ENCODE peak calls at places on chromosome 15, in ten cellular contexts. D is fibroblast of pulmonary artery, E is RWPE1, P is epithelial cell of esophagus, H is WERI-Rb-1, R is cardiac muscle cell, I is heart left ventricle, Q is A549, V is chondrocyte, M is endothelial cell of umbilical vein. L is an unnamed sample.

GRCh38 chr15:52523192-52523591 is 5.5 kb downstream of the MYO5A start:
- DNase-seq in H (no peak), R (peak; percentile 23), I (no peak), M (peak; percentile 76), V (no peak), E (peak; percentile 81), P (peak; percentile 92), Q (no peak), D (peak; percentile 52), L (no peak)

GRCh38 chr15:88036154-88036839 is 220.2 kb downstream of the NTRK3 start:
- DNase-seq in M (no peak), D (no peak), H (no peak), V (no peak), E (no peak), Q (no peak), P (no peak), I (no peak), R (no peak), L (no peak)

GRCh38 chr15:95371664-95372063 is 958.8 kb upstream of the NR2F2 start:
- DNase-seq in V (no peak), M (no peak), P (peak; percentile 57), D (no peak), I (no peak), R (no peak), Q (peak; percentile 16), H (no peak), E (no peak), L (no peak)

GRCh38 chr15:67843571-67844387 is 3.9 kb upstream of the RNU6-1 start:
- DNase-seq in Q (no peak), E (no peak), D (peak; percentile 89), V (no peak), I (no peak), H (peak; percentile 70), P (no peak), R (peak; percentile 88), M (peak; percentile 96), L (no peak)

GRCh38 chr15:96355561-96356129 is 25.1 kb downstream of the NR2F2 start:
- DNase-seq in Q (no peak), D (no peak), E (no peak), M (peak; percentile 38), H (no peak), V (no peak), P (no peak), R (no peak), I (no peak), L (no peak)

GRCh38 chr15:34442891-34443290 is 5.3 kb upstream of the GOLGA8A start:
- DNase-seq in P (no peak), R (no peak), I (no peak), D (no peak), V (no peak), H (no peak), E (no peak), M (no peak), Q (no peak), L (no peak)

GRCh38 chr15:99117563-99118257 is 12.8 kb downstream of the SYNM start:
- DNase-seq in R (no peak), D (no peak), I (no peak), H (no peak), E (no peak), M (no peak), P (no peak), Q (no peak), V (peak; percentile 62), L (peak; percentile 18)

GRCh38 chr15:62740141-62741004 is 302.2 kb upstream of the TPM1 start:
- DNase-seq in H (no peak), Q (peak; percentile 12), R (peak; percentile 64), V (no peak), P (no peak), D (peak; percentile 57), I (no peak), M (no peak), E (no peak), L (no peak)

GRCh38 chr15:87365221-87365620 is 891.3 kb downstream of the NTRK3 start:
- DNase-seq in V (no peak), D (peak; percentile 76), I (no peak), Q (no peak), P (peak; percentile 73), E (peak; percentile 18), R (peak; percentile 76), H (no peak), M (no peak), L (no peak)

GRCh38 chr15:57541271-57541670 is 50.4 kb upstream of the MYZAP start:
- DNase-seq in V (no peak), Q (no peak), D (no peak), E (no peak), H (no peak), I (no peak), P (no peak), R (no peak), M (no peak), L (no peak)

GRCh38 chr15:66702770-66703539 is 919 bp downstream of the SMAD6 start:
- DNase-seq in H (no peak), Q (no peak), E (no peak), M (no peak), P (no peak), D (no peak), R (peak; percentile 21), V (no peak), I (peak; percentile 74), L (no peak)

GRCh38 chr15:75200765-75201608 is 695 bp upstream of the C15orf39 start:
- DNase-seq in D (peak; percentile 29), V (no peak), M (peak; percentile 66), P (peak; percentile 94), R (no peak), H (peak; percentile 35), E (peak; percentile 92), Q (no peak), I (peak; percentile 66), L (no peak)

GRCh38 chr15:71170163-71170562 is 54.9 kb downstream of the THSD4 start:
- DNase-seq in H (no peak), I (no peak), E (no peak), M (no peak), V (no peak), P (no peak), Q (no peak), R (no peak), D (no peak), L (no peak)

GRCh38 chr15:64842099-64842940 is 605 bp downstream of the PLEKHO2 start:
- DNase-seq in Q (peak; percentile 44), P (peak; percentile 29), H (no peak), M (peak; percentile 48), R (peak; percentile 50), D (peak; percentile 49), I (peak; percentile 69), E (peak; percentile 15), V (no peak), L (no peak)

GRCh38 chr15:53693729-53694533 is 65.5 kb downstream of the WDR72 start:
- DNase-seq in P (peak; percentile 30), M (no peak), V (no peak), E (no peak), D (no peak), H (no peak), I (no peak), R (no peak), Q (no peak), L (no peak)

GRCh38 chr15:52678468-52679231 is 538 bp downstream of the ATOSA start:
- DNase-seq in M (peak; percentile 80), R (peak; percentile 72), D (peak; percentile 68), H (peak; percentile 76), E (peak; percentile 61), P (peak; percentile 73), I (peak; percentile 85), V (peak; percentile 93), Q (peak; percentile 64), L (peak; percentile 51)

GRCh38 chr15:50116477-50116876 is 2.6 kb downstream of the ATP8B4 start:
- DNase-seq in M (peak; percentile 6), P (peak; percentile 30), V (no peak), E (no peak), Q (peak; percentile 73), I (no peak), D (peak; percentile 22), H (peak; percentile 34), R (peak; percentile 17), L (no peak)
- TF ChIP-seq CTCF in M (no peak), P (peak; percentile 29), V (peak; percentile 36), E (no peak), Q (peak; percentile 48), I (no peak), D (peak; percentile 33), H (peak; percentile 69), R (peak; percentile 28), L (peak; percentile 73)

GRCh38 chr15:31215490-31216209 is 111.0 kb upstream of the KLF13 start:
- DNase-seq in D (peak; percentile 58), R (peak; percentile 76), I (peak; percentile 95), V (no peak), E (peak; percentile 76), H (peak; percentile 82), Q (peak; percentile 85), M (peak; percentile 34), P (peak; percentile 52), L (peak; percentile 86)
- TF ChIP-seq CTCF in D (peak; percentile 55), R (peak; percentile 70), I (peak; percentile 92), V (peak; percentile 93), E (peak; percentile 88), H (peak; percentile 79), Q (peak; percentile 83), M (peak; percentile 73), P (peak; percentile 53), L (peak; percentile 98)

DNA sequence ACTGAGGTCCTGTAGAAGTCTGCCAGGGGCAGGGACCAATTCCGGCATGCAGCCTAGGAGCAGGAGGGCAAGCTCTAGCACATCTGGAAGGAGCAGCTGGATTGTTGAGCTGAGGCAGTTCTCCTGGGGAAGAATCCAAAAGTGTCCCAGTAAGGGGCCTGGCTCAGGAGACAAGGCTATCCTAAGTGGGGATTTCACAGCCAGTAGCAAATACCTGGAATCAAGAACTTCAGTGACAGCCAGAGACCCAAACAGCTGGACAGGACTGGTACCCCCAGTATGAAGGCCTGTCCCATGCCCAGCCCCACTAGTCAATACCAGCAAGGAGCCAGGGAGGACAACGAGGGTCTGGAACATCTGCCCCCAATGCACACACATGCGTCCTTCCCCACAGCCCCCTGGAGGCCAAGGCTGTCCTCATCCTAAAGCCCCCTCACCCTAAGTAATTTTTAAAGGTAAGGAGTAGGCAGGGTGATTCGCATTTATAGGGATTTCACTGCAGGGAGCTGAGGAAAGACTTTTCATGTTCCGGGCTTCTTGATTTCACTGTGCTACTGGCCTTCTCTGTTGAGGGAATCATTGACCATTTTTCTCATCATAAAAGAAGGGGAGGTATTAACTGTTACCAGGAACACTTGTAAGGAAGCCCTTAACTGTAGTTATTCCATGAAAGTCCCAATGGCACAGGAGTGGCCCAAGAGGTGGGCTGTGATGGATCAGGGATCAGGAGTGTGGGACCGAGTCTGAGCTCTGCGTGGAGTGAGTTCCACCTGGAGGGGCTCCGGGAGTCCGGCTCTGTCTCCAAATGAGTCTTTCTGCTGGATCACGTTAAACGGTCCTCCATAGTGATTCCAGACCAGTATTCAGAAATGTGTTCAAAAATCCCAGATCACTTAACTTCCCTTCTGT is 2.6 kb upstream of the CHSY1 start:
- DNase-seq in D (no peak), R (no peak), P (no peak), I (no peak), M (no peak), Q (no peak), H (no peak), E (no peak), V (no peak), L (no peak)
- TF ChIP-seq CTCF in D (no peak), R (no peak), P (no peak), I (no peak), M (no peak), Q (no peak), H (no peak), E (no peak), V (no peak), L (no peak)

DNA sequence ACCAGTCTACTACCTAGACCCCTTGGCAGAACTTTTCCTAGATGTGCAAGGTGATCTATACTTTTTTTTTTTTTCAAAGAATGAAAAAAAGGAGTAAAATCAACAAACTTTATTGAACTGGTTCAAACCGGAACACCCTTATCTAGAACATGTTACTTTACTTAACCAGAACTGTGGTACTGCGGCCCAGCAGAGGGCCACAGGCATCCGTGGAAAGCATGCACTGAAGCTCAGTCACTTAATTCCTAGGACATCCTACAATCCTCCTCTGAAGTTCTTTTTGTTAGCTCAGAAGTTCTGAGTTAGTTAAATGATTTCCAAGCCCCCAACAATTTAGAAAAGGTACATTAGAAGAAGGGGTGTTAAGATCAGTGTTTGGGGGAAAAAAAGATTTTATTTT is 21.6 kb downstream of the CHAC1 start:
- DNase-seq in D (no peak), P (no peak), M (no peak), Q (no peak), I (no peak), R (peak; percentile 40), H (no peak), V (no peak), E (no peak), L (no peak)
- TF ChIP-seq CTCF in D (no peak), P (no peak), M (no peak), Q (no peak), I (no peak), R (peak; percentile 19), H (no peak), V (no peak), E (no peak), L (no peak)

L was measured in CD14-positive monocyte.